ENCODE peak calls at places on chromosomes 2 and 18, in seven cellular contexts. Y is EH; F is T1000; Z is activated CD8-positive, alpha-beta memory T cell treated with anti-CD3 and anti-CD28 coated beads, Interleukin-2, amount 50 U/mL, for 48 hours; D is cardiac septum; O is stimulated activated CD4-positive, alpha-beta T cell treated with anti-CD3 and anti-CD28 coated beads, Interleukin-12 subunit alpha, Interleukin-12 subunit beta, amount 100 ng/mL, for 4 hours; L is HS-5. V is an unnamed sample.

GRCh38 chr2:235223011-235223410 is 270.8 kb upstream of the AGAP1 start:
- DNase-seq in Y (peak), F (no peak), Z (no peak), D (no peak), O (no peak), L (no peak), V (no peak)

GRCh38 chr2:74104839-74105238 is 42.9 kb downstream of the BOLA3 start:
- DNase-seq in Y (no peak), F (no peak), Z (no peak), D (no peak), O (no peak), L (no peak), V (peak)

GRCh38 chr2:112996635-112997034 is 8.6 kb upstream of the IL36A start:
- DNase-seq in Y (no peak), F (no peak), Z (peak), D (no peak), O (peak), L (no peak), V (no peak)

GRCh38 chr18:6598657-6599056 is 130.9 kb upstream of the ARHGAP28 start:
- DNase-seq in Y (no peak), F (no peak), Z (no peak), D (no peak), O (no peak), L (no peak), V (no peak)

GRCh38 chr2:171754254-171754939 is 67.1 kb downstream of the DYNC1I2 start:
- DNase-seq in Y (peak), F (no peak), Z (no peak), D (no peak), O (no peak), L (no peak), V (peak)

GRCh38 chr2:104734937-104735586 is 118.9 kb upstream of the POU3F3 start:
- DNase-seq in Y (no peak), F (no peak), Z (no peak), D (no peak), O (no peak), L (no peak), V (peak)

GRCh38 chr2:71067567-71068217 is 756 bp upstream of the NAGK start:
- DNase-seq in Y (no peak), F (no peak), Z (peak), D (no peak), O (no peak), L (no peak), V (peak)

GRCh38 chr2:25301453-25302352 is 40.0 kb downstream of the DNMT3A start:
- DNase-seq in Y (peak), F (no peak), Z (peak), D (no peak), O (peak), L (peak), V (peak)

GRCh38 chr2:206642075-206643025 is at the start of gene FAM237A:
- DNase-seq in Y (peak), F (peak), Z (no peak), D (no peak), O (no peak), L (no peak), V (peak)

GRCh38 chr2:206225435-206226232 is 48.8 kb upstream of the ZDBF2 start:
- DNase-seq in Y (no peak), F (no peak), Z (no peak), D (no peak), O (no peak), L (no peak), V (no peak)

GRCh38 chr2:219567131-219567530 is 4.2 kb downstream of the OBSL1 start:
- DNase-seq in Y (no peak), F (no peak), Z (no peak), D (peak), O (no peak), L (no peak), V (no peak)

GRCh38 chr2:8535821-8536685 is 145.8 kb upstream of the ID2 start:
- DNase-seq in Y (no peak), F (no peak), Z (peak), D (peak), O (no peak), L (no peak), V (no peak)

GRCh38 chr2:145323512-145323911 is 803.6 kb upstream of the ZEB2 start:
- DNase-seq in Y (peak), F (no peak), Z (no peak), D (no peak), O (no peak), L (peak), V (peak)

GRCh38 chr2:159960413-159960812 is 102.0 kb downstream of the PLA2R1 start:
- DNase-seq in Y (peak), F (no peak), Z (no peak), D (no peak), O (no peak), L (peak), V (peak)

GRCh38 chr2:229301229-229301628 is 30.1 kb upstream of the PID1 start:
- DNase-seq in Y (no peak), F (no peak), Z (no peak), D (no peak), O (no peak), L (no peak), V (no peak)

GRCh38 chr18:56431551-56431950 is 206.8 kb downstream of the TXNL1 start:
- DNase-seq in Y (peak), F (no peak), Z (no peak), D (no peak), O (no peak), L (no peak), V (peak)

V was measured in iris pigment epithelial cell.